ENCODE peak calls at places on chromosomes 2 and 18, in ten cellular contexts. One of them, this sample, is unnamed.

GRCh38 chr18:23165271-23165670 is 30.0 kb downstream of the CABLES1 start:
- DNase-seq in WTC11: no peak
- DNase-seq in pancreas: no peak
- DNase-seq in HL-60: no peak
- DNase-seq in prostate gland: no peak
- DNase-seq in K562: no peak
- DNase-seq in fibroblast of pulmonary artery: no peak
- DNase-seq in natural killer cell: no peak
- DNase-seq in astrocyte of the spinal cord: no peak
- DNase-seq in neural progenitor cell: no peak
- DNase-seq in this sample: no peak

GRCh38 chr18:47968721-47969120 is 38.3 kb upstream of the SMAD2 start:
- DNase-seq in natural killer cell: no peak
- DNase-seq in pancreas: no peak
- DNase-seq in neural progenitor cell: peak
- DNase-seq in astrocyte of the spinal cord: peak
- DNase-seq in prostate gland: no peak
- DNase-seq in K562: no peak
- DNase-seq in HL-60: no peak
- DNase-seq in fibroblast of pulmonary artery: no peak
- DNase-seq in WTC11: no peak
- DNase-seq in this sample: no peak

GRCh38 chr18:68721681-68722583 is 7.0 kb upstream of the TMX3 start:
- DNase-seq in prostate gland: no peak
- DNase-seq in WTC11: no peak
- DNase-seq in pancreas: no peak
- DNase-seq in natural killer cell: no peak
- DNase-seq in HL-60: peak
- DNase-seq in K562: no peak
- DNase-seq in astrocyte of the spinal cord: peak
- DNase-seq in neural progenitor cell: no peak
- DNase-seq in fibroblast of pulmonary artery: no peak
- DNase-seq in this sample: no peak

GRCh38 chr2:31421634-31422033 is 7.1 kb upstream of the XDH start:
- DNase-seq in WTC11: no peak
- DNase-seq in natural killer cell: no peak
- DNase-seq in K562: no peak
- DNase-seq in pancreas: no peak
- DNase-seq in HL-60: no peak
- DNase-seq in neural progenitor cell: no peak
- DNase-seq in fibroblast of pulmonary artery: no peak
- DNase-seq in prostate gland: no peak
- DNase-seq in astrocyte of the spinal cord: no peak
- DNase-seq in this sample: no peak

GRCh38 chr2:7012141-7012809 is 95.1 kb downstream of the RNF144A start:
- DNase-seq in natural killer cell: no peak
- DNase-seq in WTC11: no peak
- DNase-seq in pancreas: no peak
- DNase-seq in prostate gland: no peak
- DNase-seq in neural progenitor cell: no peak
- DNase-seq in K562: no peak
- DNase-seq in fibroblast of pulmonary artery: peak
- DNase-seq in astrocyte of the spinal cord: peak
- DNase-seq in HL-60: no peak
- DNase-seq in this sample: no peak

GRCh38 chr2:108267117-108267516 is 21.6 kb upstream of the SULT1C2 start:
- DNase-seq in natural killer cell: no peak
- DNase-seq in neural progenitor cell: no peak
- DNase-seq in HL-60: peak
- DNase-seq in fibroblast of pulmonary artery: peak
- DNase-seq in K562: no peak
- DNase-seq in WTC11: no peak
- DNase-seq in astrocyte of the spinal cord: peak
- DNase-seq in pancreas: no peak
- DNase-seq in prostate gland: no peak
- DNase-seq in this sample: no peak

GRCh38 chr2:15776629-15776919 is 163.8 kb upstream of the MYCN start:
- DNase-seq in WTC11: no peak
- DNase-seq in K562: no peak
- DNase-seq in neural progenitor cell: no peak
- DNase-seq in natural killer cell: no peak
- DNase-seq in HL-60: no peak
- DNase-seq in prostate gland: no peak
- DNase-seq in pancreas: no peak
- DNase-seq in fibroblast of pulmonary artery: peak
- DNase-seq in astrocyte of the spinal cord: no peak
- DNase-seq in this sample: no peak

GRCh38 chr2:25341753-25342371 is at the start of gene DNMT3A:
- DNase-seq in natural killer cell: no peak
- DNase-seq in neural progenitor cell: peak
- DNase-seq in fibroblast of pulmonary artery: peak
- DNase-seq in astrocyte of the spinal cord: peak
- DNase-seq in K562: peak
- DNase-seq in HL-60: peak
- DNase-seq in pancreas: peak
- DNase-seq in prostate gland: peak
- DNase-seq in WTC11: peak
- DNase-seq in this sample: peak

GRCh38 chr2:216970369-216970915 is 110.6 kb upstream of the TNP1 start:
- DNase-seq in natural killer cell: no peak
- DNase-seq in prostate gland: no peak
- DNase-seq in neural progenitor cell: no peak
- DNase-seq in astrocyte of the spinal cord: no peak
- DNase-seq in pancreas: no peak
- DNase-seq in WTC11: no peak
- DNase-seq in HL-60: no peak
- DNase-seq in K562: no peak
- DNase-seq in fibroblast of pulmonary artery: no peak
- DNase-seq in this sample: no peak

GRCh38 chr2:191933307-191934105 is 86.6 kb upstream of the CAVIN2 start:
- DNase-seq in HL-60: no peak
- DNase-seq in astrocyte of the spinal cord: no peak
- DNase-seq in natural killer cell: no peak
- DNase-seq in pancreas: peak
- DNase-seq in K562: no peak
- DNase-seq in fibroblast of pulmonary artery: peak
- DNase-seq in neural progenitor cell: no peak
- DNase-seq in prostate gland: no peak
- DNase-seq in WTC11: no peak
- DNase-seq in this sample: no peak

GRCh38 chr18:4068552-4069158 is 386.5 kb downstream of the DLGAP1 start:
- DNase-seq in K562: peak
- DNase-seq in WTC11: peak
- DNase-seq in neural progenitor cell: peak
- DNase-seq in HL-60: peak
- DNase-seq in astrocyte of the spinal cord: peak
- DNase-seq in pancreas: peak
- DNase-seq in fibroblast of pulmonary artery: peak
- DNase-seq in natural killer cell: no peak
- DNase-seq in prostate gland: peak
- DNase-seq in this sample: no peak

GRCh38 chr2:86441789-86442641 is 844 bp downstream of the KDM3A start:
- DNase-seq in HL-60: peak
- DNase-seq in astrocyte of the spinal cord: peak
- DNase-seq in neural progenitor cell: peak
- DNase-seq in fibroblast of pulmonary artery: peak
- DNase-seq in pancreas: peak
- DNase-seq in natural killer cell: peak
- DNase-seq in prostate gland: peak
- DNase-seq in K562: peak
- DNase-seq in WTC11: peak
- DNase-seq in this sample: peak

GRCh38 chr2:173204316-173204715 is 128.7 kb downstream of the MAP3K20 start:
- DNase-seq in natural killer cell: no peak
- DNase-seq in neural progenitor cell: no peak
- DNase-seq in HL-60: no peak
- DNase-seq in prostate gland: no peak
- DNase-seq in WTC11: no peak
- DNase-seq in fibroblast of pulmonary artery: peak
- DNase-seq in K562: no peak
- DNase-seq in astrocyte of the spinal cord: peak
- DNase-seq in pancreas: no peak
- DNase-seq in this sample: no peak

GRCh38 chr18:44968336-44968735 is 287.6 kb downstream of the SETBP1 start:
- DNase-seq in pancreas: no peak
- DNase-seq in astrocyte of the spinal cord: no peak
- DNase-seq in prostate gland: no peak
- DNase-seq in natural killer cell: no peak
- DNase-seq in HL-60: no peak
- DNase-seq in K562: no peak
- DNase-seq in WTC11: peak
- DNase-seq in neural progenitor cell: peak
- DNase-seq in fibroblast of pulmonary artery: no peak
- DNase-seq in this sample: no peak
- TF ChIP-seq CTCF in pancreas: no peak
- TF ChIP-seq CTCF in astrocyte of the spinal cord: no peak
- TF ChIP-seq CTCF in prostate gland: no peak
- TF ChIP-seq CTCF in natural killer cell: no peak
- TF ChIP-seq CTCF in HL-60: no peak
- TF ChIP-seq CTCF in K562: peak
- TF ChIP-seq CTCF in WTC11: no peak
- TF ChIP-seq CTCF in neural progenitor cell: peak
- TF ChIP-seq CTCF in fibroblast of pulmonary artery: no peak
- TF ChIP-seq CTCF in this sample: no peak

GRCh38 chr2:237865623-237866041 is 6.2 kb downstream of the RAMP1 start:
- DNase-seq in WTC11: no peak
- DNase-seq in neural progenitor cell: peak
- DNase-seq in natural killer cell: no peak
- DNase-seq in K562: no peak
- DNase-seq in HL-60: no peak
- DNase-seq in fibroblast of pulmonary artery: no peak
- DNase-seq in astrocyte of the spinal cord: no peak
- DNase-seq in pancreas: peak
- DNase-seq in prostate gland: no peak
- DNase-seq in this sample: no peak
- TF ChIP-seq CTCF in WTC11: no peak
- TF ChIP-seq CTCF in neural progenitor cell: no peak
- TF ChIP-seq CTCF in natural killer cell: no peak
- TF ChIP-seq CTCF in K562: no peak
- TF ChIP-seq CTCF in HL-60: no peak
- TF ChIP-seq CTCF in fibroblast of pulmonary artery: peak
- TF ChIP-seq CTCF in astrocyte of the spinal cord: peak
- TF ChIP-seq CTCF in pancreas: no peak
- TF ChIP-seq CTCF in prostate gland: no peak
- TF ChIP-seq CTCF in this sample: no peak

DNA sequence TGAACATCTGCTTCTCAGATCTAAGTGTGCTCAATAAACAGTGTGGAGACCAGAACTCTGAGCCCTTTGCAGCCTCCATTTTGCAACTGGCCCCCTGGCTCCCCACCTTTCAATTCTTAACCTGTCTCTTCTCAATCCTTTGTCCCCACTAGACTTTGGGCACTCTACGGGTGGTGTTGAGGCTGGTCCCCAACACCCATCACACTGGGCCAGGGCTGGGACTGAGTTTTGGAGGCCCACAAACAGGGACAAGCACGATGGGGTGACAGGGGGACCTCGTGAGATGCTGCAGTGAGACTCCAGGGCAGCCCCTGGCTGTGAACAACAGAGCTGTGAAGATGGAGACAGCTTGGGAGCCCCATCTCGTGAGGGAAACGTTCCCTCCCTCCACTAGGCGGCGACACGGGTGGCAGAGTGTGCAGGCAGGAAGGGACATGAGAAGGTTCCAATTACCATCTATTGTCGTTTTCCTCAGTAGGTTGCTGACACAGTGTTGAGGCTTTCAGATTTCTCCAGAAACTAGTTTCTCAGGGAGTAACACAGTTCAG is 1.2 kb downstream of the ANKMY1 start:
- DNase-seq in astrocyte of the spinal cord: no peak
- DNase-seq in WTC11: peak
- DNase-seq in prostate gland: peak
- DNase-seq in fibroblast of pulmonary artery: peak
- DNase-seq in natural killer cell: peak
- DNase-seq in K562: peak
- DNase-seq in pancreas: peak
- DNase-seq in neural progenitor cell: peak
- DNase-seq in HL-60: peak
- DNase-seq in this sample: no peak
- TF ChIP-seq CTCF in astrocyte of the spinal cord: peak
- TF ChIP-seq CTCF in WTC11: peak
- TF ChIP-seq CTCF in prostate gland: peak
- TF ChIP-seq CTCF in fibroblast of pulmonary artery: peak
- TF ChIP-seq CTCF in natural killer cell: peak
- TF ChIP-seq CTCF in K562: peak
- TF ChIP-seq CTCF in pancreas: no peak
- TF ChIP-seq CTCF in neural progenitor cell: peak
- TF ChIP-seq CTCF in HL-60: peak
- TF ChIP-seq CTCF in this sample: no peak

DNA sequence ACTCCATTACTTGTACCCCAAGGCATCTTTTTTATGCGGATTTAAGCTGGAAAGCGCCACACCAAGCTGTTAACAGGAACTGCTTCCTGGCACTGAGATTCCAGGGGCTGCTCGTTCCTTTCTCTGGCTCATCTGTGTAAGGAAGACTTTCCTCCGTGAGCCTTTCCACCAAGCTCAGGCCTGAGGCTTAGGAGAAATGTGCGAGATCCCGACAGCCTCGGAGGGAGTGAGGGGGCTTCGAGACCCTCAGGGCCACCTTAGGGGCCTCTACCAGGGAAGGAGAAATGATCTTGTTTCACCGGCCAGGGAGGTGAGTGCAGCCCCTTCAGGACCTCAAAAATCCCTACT is 17.1 kb downstream of the B3GNT7 start:
- DNase-seq in fibroblast of pulmonary artery: no peak
- DNase-seq in WTC11: no peak
- DNase-seq in neural progenitor cell: no peak
- DNase-seq in astrocyte of the spinal cord: no peak
- DNase-seq in prostate gland: no peak
- DNase-seq in natural killer cell: no peak
- DNase-seq in HL-60: no peak
- DNase-seq in K562: no peak
- DNase-seq in pancreas: no peak
- DNase-seq in this sample: no peak
- TF ChIP-seq CTCF in fibroblast of pulmonary artery: no peak
- TF ChIP-seq CTCF in WTC11: no peak
- TF ChIP-seq CTCF in neural progenitor cell: no peak
- TF ChIP-seq CTCF in astrocyte of the spinal cord: no peak
- TF ChIP-seq CTCF in prostate gland: no peak
- TF ChIP-seq CTCF in natural killer cell: peak
- TF ChIP-seq CTCF in HL-60: no peak
- TF ChIP-seq CTCF in K562: no peak
- TF ChIP-seq CTCF in pancreas: no peak
- TF ChIP-seq CTCF in this sample: no peak

DNA sequence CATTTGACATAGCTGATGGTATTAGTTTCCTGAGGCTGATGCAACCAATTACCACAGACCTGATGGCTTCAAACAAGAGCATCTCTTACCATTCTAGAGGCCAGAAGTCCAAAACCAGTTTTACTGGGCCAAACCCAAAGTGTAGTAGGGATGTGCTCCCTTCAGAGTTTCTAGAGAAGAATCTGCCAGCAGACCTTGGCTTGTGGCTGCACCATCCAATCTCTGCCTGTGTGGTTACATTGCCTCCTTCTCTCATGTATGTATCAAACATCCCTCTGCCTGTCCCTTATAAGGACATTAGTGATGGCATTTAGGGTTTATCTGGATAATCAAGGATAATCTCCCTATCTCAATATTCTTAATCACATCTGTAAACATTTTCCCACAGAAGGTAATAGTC is 4.5 kb upstream of the SNRNP27 start:
- DNase-seq in natural killer cell: no peak
- DNase-seq in K562: no peak
- DNase-seq in neural progenitor cell: no peak
- DNase-seq in pancreas: no peak
- DNase-seq in fibroblast of pulmonary artery: no peak
- DNase-seq in HL-60: no peak
- DNase-seq in WTC11: no peak
- DNase-seq in astrocyte of the spinal cord: no peak
- DNase-seq in prostate gland: no peak
- DNase-seq in this sample: no peak
- TF ChIP-seq CTCF in natural killer cell: no peak
- TF ChIP-seq CTCF in K562: no peak
- TF ChIP-seq CTCF in neural progenitor cell: no peak
- TF ChIP-seq CTCF in pancreas: no peak
- TF ChIP-seq CTCF in fibroblast of pulmonary artery: no peak
- TF ChIP-seq CTCF in HL-60: no peak
- TF ChIP-seq CTCF in WTC11: no peak
- TF ChIP-seq CTCF in astrocyte of the spinal cord: no peak
- TF ChIP-seq CTCF in prostate gland: no peak
- TF ChIP-seq CTCF in this sample: no peak